ENCODE peak calls at places on chromosomes 13 and 19, in ten cellular contexts. One of them, this sample, is unnamed.

GRCh38 chr13:109148243-109148642 is 518.8 kb downstream of the MYO16 start:
- DNase-seq in Caco-2: no peak
- DNase-seq in activated CD8-positive, alpha-beta T cell treated with anti-CD3 and anti-CD28 coated beads for 36 hours: no peak
- DNase-seq in ascending aorta: no peak
- DNase-seq in tibial nerve: no peak
- DNase-seq in A673: no peak
- DNase-seq in aorta: no peak
- DNase-seq in NCI-H2029: no peak
- DNase-seq in C1 segment of cervical spinal cord: no peak
- DNase-seq in stimulated activated CD4-positive, alpha-beta T cell treated with anti-CD3 and anti-CD28 coated beads, Interleukin-1b, Interleukin-23, amount 100 ng/mL, for 1 hour: no peak
- DNase-seq in this sample: no peak

GRCh38 chr13:112474869-112475268 is 98.7 kb downstream of the SPACA7 start:
- DNase-seq in activated CD8-positive, alpha-beta T cell treated with anti-CD3 and anti-CD28 coated beads for 36 hours: no peak
- DNase-seq in NCI-H2029: no peak
- DNase-seq in aorta: no peak
- DNase-seq in stimulated activated CD4-positive, alpha-beta T cell treated with anti-CD3 and anti-CD28 coated beads, Interleukin-1b, Interleukin-23, amount 100 ng/mL, for 1 hour: no peak
- DNase-seq in C1 segment of cervical spinal cord: no peak
- DNase-seq in tibial nerve: no peak
- DNase-seq in A673: no peak
- DNase-seq in ascending aorta: no peak
- DNase-seq in Caco-2: no peak
- DNase-seq in this sample: no peak

GRCh38 chr19:1035998-1036621 is 3.8 kb upstream of the ABCA7 start:
- DNase-seq in tibial nerve: no peak
- DNase-seq in stimulated activated CD4-positive, alpha-beta T cell treated with anti-CD3 and anti-CD28 coated beads, Interleukin-1b, Interleukin-23, amount 100 ng/mL, for 1 hour: no peak
- DNase-seq in ascending aorta: no peak
- DNase-seq in Caco-2: no peak
- DNase-seq in A673: no peak
- DNase-seq in aorta: no peak
- DNase-seq in NCI-H2029: no peak
- DNase-seq in activated CD8-positive, alpha-beta T cell treated with anti-CD3 and anti-CD28 coated beads for 36 hours: peak
- DNase-seq in C1 segment of cervical spinal cord: no peak
- DNase-seq in this sample: no peak

GRCh38 chr19:18340237-18340989 is at the start of gene PGPEP1:
- DNase-seq in activated CD8-positive, alpha-beta T cell treated with anti-CD3 and anti-CD28 coated beads for 36 hours: peak
- DNase-seq in NCI-H2029: peak
- DNase-seq in aorta: peak
- DNase-seq in tibial nerve: peak
- DNase-seq in ascending aorta: peak
- DNase-seq in C1 segment of cervical spinal cord: peak
- DNase-seq in stimulated activated CD4-positive, alpha-beta T cell treated with anti-CD3 and anti-CD28 coated beads, Interleukin-1b, Interleukin-23, amount 100 ng/mL, for 1 hour: no peak
- DNase-seq in Caco-2: peak
- DNase-seq in A673: peak
- DNase-seq in this sample: no peak

GRCh38 chr19:40862785-40863184 is 12.5 kb upstream of the CYP2A6 start:
- DNase-seq in NCI-H2029: no peak
- DNase-seq in tibial nerve: no peak
- DNase-seq in A673: no peak
- DNase-seq in C1 segment of cervical spinal cord: no peak
- DNase-seq in activated CD8-positive, alpha-beta T cell treated with anti-CD3 and anti-CD28 coated beads for 36 hours: no peak
- DNase-seq in aorta: no peak
- DNase-seq in stimulated activated CD4-positive, alpha-beta T cell treated with anti-CD3 and anti-CD28 coated beads, Interleukin-1b, Interleukin-23, amount 100 ng/mL, for 1 hour: no peak
- DNase-seq in Caco-2: no peak
- DNase-seq in ascending aorta: no peak
- DNase-seq in this sample: no peak

GRCh38 chr13:29925457-29925856 is 75.0 kb upstream of the UBL3 start:
- DNase-seq in aorta: peak
- DNase-seq in activated CD8-positive, alpha-beta T cell treated with anti-CD3 and anti-CD28 coated beads for 36 hours: no peak
- DNase-seq in tibial nerve: peak
- DNase-seq in ascending aorta: peak
- DNase-seq in stimulated activated CD4-positive, alpha-beta T cell treated with anti-CD3 and anti-CD28 coated beads, Interleukin-1b, Interleukin-23, amount 100 ng/mL, for 1 hour: no peak
- DNase-seq in Caco-2: no peak
- DNase-seq in C1 segment of cervical spinal cord: peak
- DNase-seq in A673: peak
- DNase-seq in NCI-H2029: peak
- DNase-seq in this sample: no peak

GRCh38 chr13:26653310-26653709 is 95.8 kb downstream of the WASF3 start:
- DNase-seq in ascending aorta: no peak
- DNase-seq in stimulated activated CD4-positive, alpha-beta T cell treated with anti-CD3 and anti-CD28 coated beads, Interleukin-1b, Interleukin-23, amount 100 ng/mL, for 1 hour: no peak
- DNase-seq in NCI-H2029: no peak
- DNase-seq in activated CD8-positive, alpha-beta T cell treated with anti-CD3 and anti-CD28 coated beads for 36 hours: no peak
- DNase-seq in aorta: no peak
- DNase-seq in tibial nerve: no peak
- DNase-seq in A673: no peak
- DNase-seq in Caco-2: no peak
- DNase-seq in C1 segment of cervical spinal cord: no peak
- DNase-seq in this sample: no peak

GRCh38 chr13:45138282-45138681 is 18.0 kb downstream of the GTF2F2 start:
- DNase-seq in aorta: no peak
- DNase-seq in C1 segment of cervical spinal cord: no peak
- DNase-seq in Caco-2: no peak
- DNase-seq in A673: no peak
- DNase-seq in ascending aorta: no peak
- DNase-seq in tibial nerve: no peak
- DNase-seq in NCI-H2029: no peak
- DNase-seq in stimulated activated CD4-positive, alpha-beta T cell treated with anti-CD3 and anti-CD28 coated beads, Interleukin-1b, Interleukin-23, amount 100 ng/mL, for 1 hour: no peak
- DNase-seq in activated CD8-positive, alpha-beta T cell treated with anti-CD3 and anti-CD28 coated beads for 36 hours: no peak
- DNase-seq in this sample: no peak

GRCh38 chr13:80084086-80084676 is 256.7 kb downstream of the SPRY2 start:
- DNase-seq in NCI-H2029: peak
- DNase-seq in Caco-2: peak
- DNase-seq in A673: peak
- DNase-seq in aorta: no peak
- DNase-seq in activated CD8-positive, alpha-beta T cell treated with anti-CD3 and anti-CD28 coated beads for 36 hours: no peak
- DNase-seq in tibial nerve: no peak
- DNase-seq in ascending aorta: no peak
- DNase-seq in stimulated activated CD4-positive, alpha-beta T cell treated with anti-CD3 and anti-CD28 coated beads, Interleukin-1b, Interleukin-23, amount 100 ng/mL, for 1 hour: no peak
- DNase-seq in C1 segment of cervical spinal cord: no peak
- DNase-seq in this sample: no peak

GRCh38 chr19:16447015-16447384 is 24.8 kb downstream of the EPS15L1 start:
- DNase-seq in ascending aorta: peak
- DNase-seq in NCI-H2029: no peak
- DNase-seq in tibial nerve: peak
- DNase-seq in C1 segment of cervical spinal cord: peak
- DNase-seq in Caco-2: peak
- DNase-seq in stimulated activated CD4-positive, alpha-beta T cell treated with anti-CD3 and anti-CD28 coated beads, Interleukin-1b, Interleukin-23, amount 100 ng/mL, for 1 hour: no peak
- DNase-seq in activated CD8-positive, alpha-beta T cell treated with anti-CD3 and anti-CD28 coated beads for 36 hours: peak
- DNase-seq in aorta: peak
- DNase-seq in A673: peak
- DNase-seq in this sample: no peak

GRCh38 chr19:16180611-16181010 is 4.6 kb upstream of the FAM32A start:
- DNase-seq in aorta: no peak
- DNase-seq in NCI-H2029: no peak
- DNase-seq in A673: no peak
- DNase-seq in activated CD8-positive, alpha-beta T cell treated with anti-CD3 and anti-CD28 coated beads for 36 hours: no peak
- DNase-seq in Caco-2: peak
- DNase-seq in C1 segment of cervical spinal cord: no peak
- DNase-seq in ascending aorta: no peak
- DNase-seq in tibial nerve: no peak
- DNase-seq in stimulated activated CD4-positive, alpha-beta T cell treated with anti-CD3 and anti-CD28 coated beads, Interleukin-1b, Interleukin-23, amount 100 ng/mL, for 1 hour: no peak
- DNase-seq in this sample: no peak

GRCh38 chr19:17214531-17215124 is 529 bp upstream of the USE1 start:
- DNase-seq in activated CD8-positive, alpha-beta T cell treated with anti-CD3 and anti-CD28 coated beads for 36 hours: no peak
- DNase-seq in ascending aorta: no peak
- DNase-seq in aorta: no peak
- DNase-seq in Caco-2: no peak
- DNase-seq in stimulated activated CD4-positive, alpha-beta T cell treated with anti-CD3 and anti-CD28 coated beads, Interleukin-1b, Interleukin-23, amount 100 ng/mL, for 1 hour: no peak
- DNase-seq in tibial nerve: no peak
- DNase-seq in C1 segment of cervical spinal cord: no peak
- DNase-seq in NCI-H2029: no peak
- DNase-seq in A673: no peak
- DNase-seq in this sample: no peak